ENCODE peak calls at places on chromosomes 7 and 10, in seven cellular contexts. W is PC-3, I is heart left ventricle, M is progenitor cell of endocrine pancreas, K is choroid plexus epithelial cell, U is body of pancreas, G is WTC11. T is an unnamed sample.

GRCh38 chr7:92485974-92486373 is 8.2 kb upstream of the ERVW-1 start:
- DNase-seq in W (no peak), I (no peak), M (no peak), K (no peak), U (no peak), G (no peak), T (no peak)

GRCh38 chr7:35359423-35359822 is 105.5 kb upstream of the TBX20 start:
- DNase-seq in W (no peak), I (no peak), M (no peak), K (no peak), U (no peak), G (no peak), T (no peak)

GRCh38 chr10:123678376-123678775 is 12.2 kb downstream of the GPR26 start:
- DNase-seq in W (no peak), I (no peak), M (no peak), K (no peak), U (no peak), G (peak; percentile 33), T (no peak)

GRCh38 chr10:35540296-35541164 is 64.6 kb upstream of the GJD4 start:
- DNase-seq in W (no peak), I (no peak), M (no peak), K (no peak), U (no peak), G (no peak), T (no peak)

GRCh38 chr10:12902959-12903358 is 98.6 kb downstream of the CCDC3 start:
- DNase-seq in W (no peak), I (no peak), M (no peak), K (no peak), U (no peak), G (no peak), T (no peak)

GRCh38 chr10:84634636-84635035 is 306.2 kb downstream of the CCSER2 start:
- DNase-seq in W (no peak), I (no peak), M (no peak), K (no peak), U (no peak), G (no peak), T (no peak)

GRCh38 chr10:110613341-110613995 is 30.7 kb upstream of the RBM20 start:
- DNase-seq in W (no peak), I (no peak), M (no peak), K (no peak), U (no peak), G (no peak), T (no peak)

GRCh38 chr7:102444961-102445673 is 11.7 kb downstream of the ORAI2 start:
- DNase-seq in W (no peak), I (no peak), M (no peak), K (no peak), U (no peak), G (no peak), T (no peak)

GRCh38 chr7:127365164-127365956 is 27.1 kb downstream of the ZNF800 start:
- DNase-seq in W (no peak), I (no peak), M (no peak), K (peak; percentile 10), U (no peak), G (no peak), T (no peak)

GRCh38 chr7:149071641-149072437 is 18.7 kb downstream of the ZNF786 start:
- DNase-seq in W (no peak), I (no peak), M (no peak), K (peak; percentile 18), U (no peak), G (peak; percentile 88), T (no peak)

GRCh38 chr7:36749282-36749960 is 25.1 kb upstream of the AOAH start:
- DNase-seq in W (no peak), I (no peak), M (no peak), K (peak; percentile 74), U (no peak), G (no peak), T (no peak)

GRCh38 chr10:19719320-19719719 is 96.9 kb upstream of the PLXDC2 start:
- DNase-seq in W (peak; percentile 16), I (no peak), M (no peak), K (peak; percentile 82), U (no peak), G (no peak), T (no peak)

GRCh38 chr10:3681642-3682554 is 103.1 kb downstream of the KLF6 start:
- DNase-seq in W (no peak), I (no peak), M (no peak), K (peak; percentile 36), U (peak; percentile 29), G (no peak), T (no peak)
- TF ChIP-seq CTCF in W (no peak), I (no peak), M (peak; percentile 12), K (peak; percentile 42), U (no peak), G (no peak), T (peak; percentile 38)

DNA sequence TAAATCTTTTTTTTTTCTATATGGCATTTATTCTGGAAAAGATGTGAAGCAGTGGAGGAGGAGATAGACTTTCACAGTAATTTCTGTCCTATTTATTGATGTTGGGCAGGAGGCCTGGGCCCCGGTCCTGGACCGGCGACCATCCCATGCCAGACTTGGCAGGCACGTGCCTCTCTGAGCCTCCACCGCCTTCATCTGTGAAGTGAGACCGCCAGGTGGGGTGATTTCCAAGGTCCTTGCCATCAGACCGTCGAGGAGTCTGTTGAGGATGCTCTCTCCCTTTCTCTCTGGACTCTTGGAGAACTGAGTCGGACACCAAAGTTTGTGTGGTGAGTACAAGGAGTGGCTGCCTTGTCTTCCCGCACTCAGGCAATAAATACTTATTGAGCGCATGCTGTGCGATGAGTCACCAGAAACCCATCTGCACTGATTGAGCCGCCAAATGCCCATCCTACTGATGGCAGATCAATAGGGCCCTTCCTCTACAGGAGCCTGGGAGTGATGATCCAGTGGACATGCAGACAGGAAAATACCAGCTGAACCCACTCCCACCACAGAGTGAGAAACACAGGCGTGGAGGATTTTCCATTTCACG is 11.3 kb upstream of the PRKAG2 start:
- DNase-seq in W (peak; percentile 23), I (no peak), M (no peak), K (no peak), U (no peak), G (no peak), T (no peak)
- TF ChIP-seq CTCF in W (peak; percentile 37), I (no peak), M (no peak), K (no peak), U (no peak), G (no peak), T (no peak)

GRCh38 chr7:15507708-15508107 is 54.1 kb downstream of the AGMO start:
- DNase-seq in W (no peak), I (no peak), M (no peak), K (no peak), U (no peak), G (no peak), T (no peak)

GRCh38 chr7:15507235-15507634 is 54.6 kb downstream of the AGMO start:
- DNase-seq in W (no peak), I (no peak), M (no peak), K (peak; percentile 22), U (no peak), G (no peak), T (no peak)

GRCh38 chr7:15504376-15504775 is 57.4 kb downstream of the AGMO start:
- DNase-seq in W (no peak), I (no peak), M (no peak), K (peak; percentile 28), U (no peak), G (no peak), T (no peak)

GRCh38 chr7:15505761-15506160 is 56.1 kb downstream of the AGMO start:
- DNase-seq in W (no peak), I (no peak), M (no peak), K (no peak), U (no peak), G (no peak), T (no peak)

GRCh38 chr7:15503603-15504280 is 58.1 kb downstream of the AGMO start:
- DNase-seq in W (peak; percentile 43), I (no peak), M (no peak), K (peak; percentile 48), U (no peak), G (no peak), T (no peak)
- TF ChIP-seq CTCF in W (peak; percentile 35), I (no peak), M (no peak), K (peak; percentile 29), U (no peak), G (no peak), T (no peak)

GRCh38 chr10:44813201-44813600 is 97.9 kb upstream of the TMEM72 start:
- DNase-seq in W (no peak), I (no peak), M (no peak), K (no peak), U (no peak), G (no peak), T (no peak)

GRCh38 chr10:44807451-44807850 is 103.7 kb upstream of the TMEM72 start:
- DNase-seq in W (no peak), I (no peak), M (no peak), K (no peak), U (no peak), G (no peak), T (no peak)

GRCh38 chr10:44811072-44811471 is 100.1 kb upstream of the TMEM72 start:
- DNase-seq in W (no peak), I (no peak), M (no peak), K (peak; percentile 44), U (no peak), G (no peak), T (no peak)

GRCh38 chr10:44806895-44807294 is 104.2 kb upstream of the TMEM72 start:
- DNase-seq in W (no peak), I (no peak), M (no peak), K (no peak), U (no peak), G (no peak), T (no peak)

DNA sequence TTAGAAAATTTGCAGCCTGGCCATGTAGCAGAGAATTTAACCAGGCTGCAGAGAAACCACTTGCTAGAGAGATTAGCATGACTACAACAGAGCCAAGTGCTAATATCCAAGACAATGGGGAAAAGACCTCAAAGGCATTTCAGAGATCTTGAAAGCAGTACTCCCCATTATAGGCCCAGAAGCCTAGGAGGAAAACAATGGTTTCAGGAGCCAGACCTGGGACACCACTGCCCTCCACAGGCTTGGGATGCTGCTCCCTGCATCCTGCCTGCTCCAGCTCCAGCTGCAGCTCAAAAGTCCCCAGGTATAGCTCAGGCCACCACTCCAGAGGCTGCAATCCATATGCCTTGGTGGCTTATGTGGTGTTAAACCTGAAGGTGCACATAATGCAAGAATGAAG is 101.5 kb upstream of the TMEM72 start:
- DNase-seq in W (peak; percentile 48), I (no peak), M (no peak), K (peak; percentile 53), U (no peak), G (peak; percentile 61), T (no peak)
- TF ChIP-seq CTCF in W (peak; percentile 43), I (no peak), M (no peak), K (peak; percentile 57), U (no peak), G (no peak), T (no peak)

DNA sequence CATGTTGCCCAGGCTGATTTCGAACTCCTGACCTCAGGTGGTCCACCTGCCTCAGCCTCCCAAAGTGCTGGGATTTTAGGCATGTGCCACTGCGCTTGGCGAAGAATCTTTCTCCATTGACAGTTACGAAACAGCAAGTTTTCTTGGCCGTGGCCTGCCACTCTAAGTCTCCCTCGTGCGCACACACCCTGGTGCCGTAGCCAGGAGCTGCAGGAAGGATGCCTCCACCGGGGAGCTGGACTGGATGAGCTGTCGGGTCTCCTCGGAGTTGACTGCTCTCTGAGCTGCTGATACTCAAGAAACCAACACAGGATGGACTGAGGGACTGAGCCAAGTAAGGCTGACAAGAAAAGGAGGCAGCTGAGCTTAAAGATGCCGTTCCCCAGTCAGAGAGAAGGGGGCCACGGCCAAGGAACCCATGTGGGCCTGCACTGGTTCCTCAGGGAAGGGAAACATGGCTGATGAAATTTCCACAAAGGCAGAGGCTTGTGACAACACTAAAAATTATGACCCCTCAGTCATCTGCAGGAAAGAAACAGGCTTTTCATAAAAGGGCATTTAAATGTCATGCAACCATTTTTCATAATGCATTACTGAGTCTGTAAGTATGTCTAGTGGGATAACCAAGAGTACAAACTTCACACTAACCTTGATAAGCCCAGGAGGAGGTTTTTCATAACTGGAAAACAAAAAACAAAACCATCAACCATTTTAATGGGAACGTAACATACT is 27.6 kb upstream of the FKBP9 start:
- DNase-seq in W (no peak), I (no peak), M (no peak), K (no peak), U (no peak), G (no peak), T (no peak)
- TF ChIP-seq CTCF in W (no peak), I (no peak), M (no peak), K (no peak), U (no peak), G (no peak), T (no peak)

T was measured in type B pancreatic cell.